ENCODE peak calls at places on chromosomes 16 and 17, in ten cellular contexts. T, O, B, D, I, F, C, H, V and W are unnamed samples.

GRCh38 chr17:52235416-52235960 is 77.0 kb upstream of the CA10 start:
- DNase-seq in T (no peak), O (no peak), B (no peak), D (no peak), I (no peak), F (no peak), C (no peak), H (peak), V (no peak), W (no peak)

GRCh38 chr17:79811036-79811887 is 14.4 kb upstream of the CBX8 start:
- DNase-seq in T (no peak), O (no peak), B (peak), D (no peak), I (peak), F (no peak), C (peak), H (peak), V (no peak), W (peak)

GRCh38 chr17:75910699-75911098 is 6.0 kb upstream of the MRPL38 start:
- DNase-seq in T (no peak), O (no peak), B (no peak), D (no peak), I (no peak), F (no peak), C (no peak), H (no peak), V (no peak), W (no peak)

GRCh38 chr17:80453126-80453979 is 23.1 kb downstream of the NPTX1 start:
- DNase-seq in T (no peak), O (no peak), B (no peak), D (no peak), I (no peak), F (no peak), C (no peak), H (no peak), V (no peak), W (no peak)

GRCh38 chr17:65055280-65055707 is 1.2 kb downstream of the GNA13 start:
- DNase-seq in T (no peak), O (no peak), B (no peak), D (peak), I (no peak), F (no peak), C (no peak), H (no peak), V (no peak), W (no peak)

GRCh38 chr17:31274252-31274651 is 22.8 kb downstream of the OMG start:
- DNase-seq in T (no peak), O (no peak), B (no peak), D (peak), I (no peak), F (no peak), C (no peak), H (peak), V (no peak), W (peak)

GRCh38 chr17:66339563-66339962 is 37.1 kb downstream of the PRKCA start:
- DNase-seq in T (no peak), O (no peak), B (no peak), D (no peak), I (no peak), F (no peak), C (no peak), H (no peak), V (no peak), W (no peak)

GRCh38 chr17:40035162-40035559 is 19.0 kb downstream of the MED24 start:
- DNase-seq in T (no peak), O (peak), B (peak), D (peak), I (no peak), F (no peak), C (no peak), H (peak), V (no peak), W (peak)

GRCh38 chr16:15034266-15035162 is 21.4 kb downstream of the NTAN1 start:
- DNase-seq in T (no peak), O (no peak), B (no peak), D (no peak), I (no peak), F (no peak), C (no peak), H (peak), V (peak), W (peak)

GRCh38 chr16:19664166-19664565 is 53.9 kb downstream of the KNOP1 start:
- DNase-seq in T (no peak), O (no peak), B (no peak), D (no peak), I (no peak), F (no peak), C (no peak), H (no peak), V (no peak), W (no peak)